ENCODE peak calls at places on chromosomes 12 and 14, in ten cellular contexts. L is CD8-positive, alpha-beta memory T cell; D is right atrium auricular region; V is stomach; X is mesendoderm; O is testis; N is mesenchymal stem cell; S is H1; P is endothelial cell of umbilical vein; F is neuronal stem cell. U is an unnamed sample.
A peak's percentile ranks its signal among the peaks of the same experiment; 100 is the strongest.

GRCh38 chr12:104585448-104586055 is 128.8 kb downstream of the CHST11 start:
- DNase-seq in S (no peak), P (no peak), V (no peak), N (no peak), F (no peak), D (no peak), X (no peak), L (no peak), O (no peak), U (peak; percentile 9)

GRCh38 chr12:114682920-114683708 is 861 bp downstream of the TBX3 start:
- DNase-seq in O (peak; percentile 66), L (no peak), V (peak; percentile 46), X (peak; percentile 33), D (no peak), S (peak; percentile 78), F (no peak), N (no peak), P (peak; percentile 17), U (peak; percentile 74)

GRCh38 chr12:102406033-102406584 is 74.3 kb downstream of the IGF1 start:
- DNase-seq in F (peak; percentile 6), S (no peak), O (peak; percentile 63), P (peak; percentile 9), N (no peak), V (peak; percentile 45), X (peak; percentile 20), L (no peak), D (no peak), U (peak; percentile 47)

GRCh38 chr12:56863789-56864188 is 70.4 kb downstream of the SDR9C7 start:
- DNase-seq in N (no peak), F (no peak), V (no peak), D (no peak), P (no peak), L (no peak), O (no peak), S (no peak), X (peak; percentile 37), U (no peak)

GRCh38 chr12:110776410-110776809 is 33.7 kb upstream of the PPP1CC start:
- DNase-seq in F (no peak), O (no peak), L (no peak), P (no peak), X (no peak), D (no peak), V (no peak), N (no peak), S (no peak), U (no peak)

GRCh38 chr12:131089526-131090253 is 136.0 kb downstream of the ADGRD1 start:
- DNase-seq in O (peak; percentile 5), D (no peak), X (no peak), P (no peak), F (no peak), L (peak; percentile 26), N (no peak), V (no peak), S (no peak), U (no peak)

GRCh38 chr12:92538970-92539749 is 163.6 kb upstream of the PLEKHG7 start:
- DNase-seq in X (no peak), S (no peak), L (no peak), F (no peak), P (peak; percentile 95), O (no peak), N (peak; percentile 78), D (no peak), V (no peak), U (no peak)

GRCh38 chr14:100540141-100540925 is 46.9 kb downstream of the BEGAIN start:
- DNase-seq in F (no peak), O (peak; percentile 70), P (no peak), D (no peak), N (peak; percentile 10), X (peak; percentile 45), L (peak; percentile 38), S (no peak), V (no peak), U (no peak)

GRCh38 chr12:111842556-111843396 is 748 bp downstream of the MAPKAPK5 start:
- DNase-seq in O (peak; percentile 37), S (no peak), F (no peak), X (peak; percentile 44), P (peak; percentile 37), L (no peak), D (no peak), V (no peak), N (peak; percentile 37), U (peak; percentile 19)

GRCh38 chr14:36424478-36425102 is 95.4 kb downstream of the NKX2-1 start:
- DNase-seq in O (no peak), X (no peak), S (no peak), D (no peak), L (no peak), V (no peak), N (no peak), P (no peak), F (no peak), U (no peak)

GRCh38 chr12:127548123-127548553 is 718.8 kb upstream of the TMEM132C start:
- DNase-seq in N (peak; percentile 26), V (no peak), P (no peak), S (no peak), O (no peak), X (no peak), F (no peak), L (no peak), D (no peak), U (no peak)

GRCh38 chr12:52033506-52034258 is 17.6 kb upstream of the NR4A1 start:
- DNase-seq in F (no peak), S (no peak), P (no peak), D (no peak), O (no peak), X (no peak), V (no peak), L (no peak), N (no peak), U (no peak)

GRCh38 chr12:52029686-52030085 is 21.6 kb upstream of the NR4A1 start:
- DNase-seq in D (no peak), X (peak; percentile 97), N (peak; percentile 85), P (no peak), O (no peak), F (peak; percentile 83), L (no peak), V (peak; percentile 37), S (peak; percentile 71), U (no peak)

GRCh38 chr12:52032431-52032796 is 18.8 kb upstream of the NR4A1 start:
- DNase-seq in V (peak; percentile 78), P (peak; percentile 56), D (peak; percentile 94), S (no peak), L (no peak), O (peak; percentile 94), N (peak; percentile 83), F (no peak), X (no peak), U (no peak)

GRCh38 chr12:52035926-52036325 is 15.3 kb upstream of the NR4A1 start:
- DNase-seq in F (no peak), N (no peak), V (no peak), X (no peak), S (no peak), D (no peak), P (no peak), L (no peak), O (no peak), U (no peak)

GRCh38 chr12:52032797-52033505 is 18.3 kb upstream of the NR4A1 start:
- DNase-seq in D (peak; percentile 99), S (peak; percentile 90), O (peak; percentile 99), V (peak; percentile 98), X (peak; percentile 99), L (peak; percentile 93), F (peak; percentile 92), P (peak; percentile 98), N (peak; percentile 99), U (peak; percentile 97)
- H3K4me3 ChIP-seq in D (peak overlapping the region; percentile 39), S (peak overlapping the region; percentile 43), O (peak overlapping the region; percentile 49), V (peak overlapping the region; percentile 42), X (no peak overlapping the region), L (peak overlapping the region; percentile 46), F (peak overlapping the region; percentile 33), P (peak overlapping the region; percentile 60), N (peak overlapping the region; percentile 76), U (peak overlapping the region; percentile 30)

GRCh38 chr12:480831-481230 is 21.1 kb downstream of the B4GALNT3 start:
- DNase-seq in N (peak; percentile 25), S (no peak), V (no peak), L (no peak), O (no peak), F (no peak), X (peak; percentile 51), D (peak; percentile 89), P (peak; percentile 21), U (no peak)
- H3K27ac ChIP-seq in N (no peak overlapping the region), S (no peak overlapping the region), V (peak overlapping the region; percentile 62), L (no peak overlapping the region), O (peak overlapping the region; percentile 32), F (no peak overlapping the region), X (no peak overlapping the region), D (peak overlapping the region; percentile 90), P (no peak overlapping the region), U (no peak overlapping the region)

GRCh38 chr14:78975734-78976133 is 805.6 kb downstream of the NRXN3 start:
- DNase-seq in D (no peak), V (no peak), F (no peak), P (no peak), S (no peak), L (no peak), N (no peak), O (no peak), X (no peak), U (no peak)
- H3K4me3 ChIP-seq in D (no peak overlapping the region), V (no peak overlapping the region), F (no peak overlapping the region), P (no peak overlapping the region), S (no peak overlapping the region), L (no peak overlapping the region), N (no peak overlapping the region), O (no peak overlapping the region), X (no peak overlapping the region), U (no peak overlapping the region)

GRCh38 chr12:75548879-75549278 is 37.5 kb upstream of the KRR1 start:
- DNase-seq in S (no peak), F (no peak), X (peak; percentile 30), L (no peak), V (no peak), P (no peak), N (no peak), O (no peak), D (no peak), U (no peak)

GRCh38 chr12:75550401-75550851 is 39.0 kb upstream of the KRR1 start:
- DNase-seq in V (peak; percentile 34), L (no peak), O (no peak), F (no peak), P (peak; percentile 71), S (no peak), X (no peak), N (peak; percentile 24), D (peak; percentile 61), U (no peak)

GRCh38 chr12:75550906-75551305 is 39.5 kb upstream of the KRR1 start:
- DNase-seq in O (no peak), S (no peak), X (no peak), L (no peak), D (no peak), F (no peak), V (no peak), N (no peak), P (peak; percentile 83), U (no peak)

GRCh38 chr12:75551477-75551876 is 40.1 kb upstream of the KRR1 start:
- DNase-seq in L (no peak), N (no peak), S (no peak), P (no peak), V (no peak), X (no peak), F (no peak), D (no peak), O (no peak), U (no peak)

DNA sequence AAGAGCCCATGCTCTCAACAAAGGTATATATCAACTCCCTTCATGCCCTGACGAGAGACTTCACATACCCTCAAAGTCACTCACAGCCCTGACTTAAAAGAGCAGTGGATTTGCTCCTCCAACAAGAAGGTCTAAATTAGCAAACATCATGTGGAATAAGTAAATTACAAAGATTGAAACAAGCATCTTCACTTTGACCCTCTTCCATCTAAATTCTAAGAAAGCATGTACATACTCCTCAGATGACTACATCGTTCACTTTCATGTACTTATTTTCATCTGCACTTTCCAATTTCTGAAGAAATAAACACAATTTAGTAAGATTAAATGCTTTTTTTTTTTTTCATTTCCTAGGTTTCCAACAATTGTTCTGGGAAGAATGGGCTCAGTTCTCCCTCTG is 38.6 kb upstream of the KRR1 start:
- DNase-seq in D (no peak), N (peak; percentile 13), S (no peak), P (no peak), O (no peak), F (no peak), V (no peak), X (no peak), L (no peak), U (no peak)
- H3K27ac ChIP-seq in D (peak overlapping the region; percentile 32), N (no peak overlapping the region), S (no peak overlapping the region), P (no peak overlapping the region), O (no peak overlapping the region), F (no peak overlapping the region), V (no peak overlapping the region), X (no peak overlapping the region), L (no peak overlapping the region), U (no peak overlapping the region)

U was measured in Peyer's patch.